ENCODE peak calls at places on chromosomes 7 and 10, in seven cellular contexts. M is brain microvascular endothelial cell; D is astrocyte of the spinal cord; J is adrenal gland; I is ovary; S is hepatocyte; G is CD8-positive, alpha-beta T cell. K is an unnamed sample.

GRCh38 chr7:44693641-44694313 is 54.9 kb upstream of the ZMIZ2 start:
- DNase-seq in I (no peak), J (peak; percentile 54), M (peak; percentile 78), D (peak; percentile 89), S (no peak), G (no peak), K (peak; percentile 32)

GRCh38 chr10:113576853-113577252 is 24.0 kb downstream of the HABP2 start:
- DNase-seq in I (no peak), J (no peak), S (peak; percentile 46), G (no peak), M (peak; percentile 14), D (no peak), K (peak; percentile 9)

GRCh38 chr10:48632166-48632565 is 27.3 kb upstream of the ARHGAP22 start:
- DNase-seq in I (no peak), D (no peak), J (no peak), S (no peak), G (no peak), M (no peak), K (peak; percentile 33)

GRCh38 chr7:116325517-116325916 is 115.2 kb downstream of the TES start:
- DNase-seq in D (no peak), G (no peak), I (no peak), J (no peak), S (no peak), M (no peak), K (no peak)

GRCh38 chr10:126017961-126018560 is 121.7 kb downstream of the FANK1 start:
- DNase-seq in G (no peak), D (peak; percentile 10), M (peak; percentile 78), I (no peak), S (peak; percentile 15), J (no peak), K (peak; percentile 48)

GRCh38 chr7:22549667-22550513 is 49.9 kb upstream of the STEAP1B start:
- DNase-seq in D (peak; percentile 17), S (peak; percentile 75), G (no peak), J (peak; percentile 32), M (peak; percentile 19), I (no peak), K (no peak)

GRCh38 chr10:24214762-24215161 is 5.8 kb downstream of the KIAA1217 start:
- DNase-seq in I (no peak), D (no peak), M (no peak), J (peak; percentile 60), S (no peak), G (no peak), K (no peak)

GRCh38 chr10:116765549-116766162 is 23.3 kb upstream of the HSPA12A start:
- DNase-seq in G (no peak), D (no peak), I (no peak), S (no peak), M (no peak), J (peak; percentile 69), K (no peak)

GRCh38 chr10:99917963-99918825 is 91.6 kb downstream of the DNMBP start:
- DNase-seq in D (peak; percentile 79), S (peak; percentile 72), M (peak; percentile 83), G (no peak), J (peak; percentile 68), I (peak; percentile 64), K (peak; percentile 77)

GRCh38 chr10:51230828-51231227 is 156.5 kb downstream of the PRKG1 start:
- DNase-seq in G (no peak), D (no peak), I (no peak), S (no peak), J (no peak), M (no peak), K (no peak)

GRCh38 chr10:126060232-126060935 is 164.0 kb downstream of the FANK1 start:
- DNase-seq in J (peak; percentile 57), S (no peak), I (peak; percentile 64), M (peak; percentile 90), D (peak; percentile 88), G (no peak), K (peak; percentile 90)

GRCh38 chr7:75616421-75617167 is 122.1 kb downstream of the HIP1 start:
- DNase-seq in D (no peak), S (no peak), G (no peak), J (no peak), I (no peak), M (no peak), K (no peak)

GRCh38 chr7:108227360-108227749 is 97.2 kb upstream of the LAMB4 start:
- DNase-seq in G (no peak), J (no peak), M (no peak), S (no peak), D (no peak), I (no peak), K (no peak)

DNA sequence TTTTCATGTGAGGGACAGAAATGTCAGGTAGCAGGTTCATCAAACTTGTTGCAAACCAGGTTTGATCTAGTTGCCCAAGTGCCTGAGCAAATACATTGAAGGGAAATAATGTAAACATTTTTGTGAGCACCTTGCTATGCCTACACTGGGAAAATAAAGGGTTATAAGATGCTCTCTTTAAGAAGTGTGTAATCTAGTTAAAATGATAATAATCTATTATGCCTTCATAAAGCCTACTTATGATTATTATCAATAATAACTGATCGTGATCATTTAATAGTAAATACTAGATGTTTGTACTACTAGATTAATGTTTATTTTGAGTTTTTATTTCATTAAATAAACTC is 1.9 kb upstream of the TMEM229A start:
- DNase-seq in J (no peak), G (no peak), M (no peak), I (no peak), S (no peak), D (no peak), K (no peak)
- H3K4me3 ChIP-seq in J (no peak overlapping the region), G (no peak overlapping the region), M (no peak overlapping the region), I (no peak overlapping the region), S (no peak overlapping the region), D (no peak overlapping the region), K (no peak overlapping the region)

GRCh38 chr7:33979300-33979806 is 74.0 kb downstream of the BMPER start:
- DNase-seq in M (no peak), I (no peak), G (no peak), S (no peak), D (no peak), J (no peak), K (no peak)
- H3K4me3 ChIP-seq in M (no peak overlapping the region), I (no peak overlapping the region), G (no peak overlapping the region), S (no peak overlapping the region), D (no peak overlapping the region), J (no peak overlapping the region), K (no peak overlapping the region)

GRCh38 chr10:33335550-33335799 is 1.0 kb upstream of the NRP1 start:
- DNase-seq in S (no peak), M (no peak), J (no peak), D (no peak), I (no peak), G (no peak), K (peak; percentile 50)
- H3K4me3 ChIP-seq in S (peak overlapping the region; percentile 92), M (peak overlapping the region; percentile 89), J (peak overlapping the region; percentile 78), D (peak overlapping the region; percentile 90), I (peak overlapping the region; percentile 69), G (peak overlapping the region; percentile 33), K (peak overlapping the region; percentile 89)

GRCh38 chr7:102286237-102287081 is at the start of gene SH2B2:
- DNase-seq in J (peak; percentile 81), G (peak; percentile 36), I (peak; percentile 87), D (peak; percentile 19), M (peak; percentile 27), S (peak; percentile 87), K (peak; percentile 64)

GRCh38 chr7:102284891-102285540 is 1.7 kb upstream of the SH2B2 start:
- DNase-seq in D (no peak), S (no peak), G (no peak), I (peak; percentile 36), J (peak; percentile 49), M (no peak), K (no peak)

GRCh38 chr7:102284399-102284798 is 2.3 kb upstream of the SH2B2 start:
- DNase-seq in G (no peak), J (no peak), D (no peak), M (no peak), S (no peak), I (no peak), K (no peak)

GRCh38 chr7:102287082-102287464 is 405 bp downstream of the SH2B2 start:
- DNase-seq in S (no peak), G (no peak), I (peak; percentile 43), D (no peak), J (no peak), M (no peak), K (no peak)

DNA sequence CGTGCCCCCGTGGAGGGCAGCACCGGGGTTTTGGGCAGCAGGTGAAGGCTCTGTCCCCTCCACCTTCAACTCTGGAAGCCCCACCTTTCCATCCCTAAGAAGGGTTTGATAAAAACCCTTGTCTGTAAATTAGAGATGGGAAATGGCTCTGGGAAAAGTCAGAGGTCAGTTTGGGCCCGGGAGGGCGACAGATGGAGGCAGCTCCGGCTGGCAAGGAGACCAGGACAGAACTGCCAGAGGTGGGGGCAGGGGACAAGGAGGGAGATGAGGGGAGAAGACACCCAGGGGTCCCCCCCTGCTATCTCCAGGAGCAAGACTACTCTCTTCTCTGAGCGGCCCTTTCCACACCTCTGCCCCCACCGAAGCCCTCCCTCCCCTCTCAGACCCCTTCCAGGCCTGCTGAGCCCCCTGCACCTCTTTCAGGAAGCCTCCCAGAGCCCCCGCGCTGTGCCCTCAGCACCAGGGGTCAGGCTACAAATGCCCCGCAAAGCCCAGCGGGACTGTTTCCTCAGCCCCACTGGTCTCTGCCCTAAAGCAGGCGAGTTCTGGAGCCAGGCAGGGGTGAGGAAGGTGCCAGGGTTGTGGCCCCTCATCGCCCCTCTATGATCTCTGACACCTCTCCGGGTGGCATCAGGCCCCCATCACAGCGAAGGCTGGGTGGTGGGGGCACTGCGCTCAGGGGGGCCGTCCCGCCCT is 979 bp upstream of the SH2B2 start:
- DNase-seq in M (no peak), D (no peak), J (no peak), G (no peak), I (peak; percentile 36), S (no peak), K (no peak)
- H3K4me3 ChIP-seq in M (no peak overlapping the region), D (peak overlapping the region; percentile 43), J (peak overlapping the region; percentile 91), G (peak overlapping the region; percentile 67), I (peak overlapping the region; percentile 89), S (peak overlapping the region; percentile 99), K (peak overlapping the region; percentile 61)